ENCODE peak calls at places on chromosomes 6 and 20, in seven cellular contexts. One of them, this sample, is unnamed.

GRCh38 chr20:12394786-12395185 is 477.1 kb downstream of the BTBD3 start:
- DNase-seq in progenitor cell of endocrine pancreas: no peak
- DNase-seq in iPS-NIHi11: peak
- DNase-seq in stimulated activated CD8-positive, alpha-beta memory T cell treated with anti-CD3 and anti-CD28 coated beads, Interleukin-7, amount 100 ng/mL, for 1 hour: no peak
- DNase-seq in brain microvascular endothelial cell: no peak
- DNase-seq in activated T-helper 1 cell treated with anti-CD3 and anti-CD28 coated beads, Interleukin-12 subunit alpha, Interleukin-12 subunit beta, Interleukin-2, Interleukin-4 antibody, amounts not matched to agents 30 ng/mL and 10 ng/mL and 1 ng/mL, durations not matched to agents 14 hours and 24 hours and 36 hours: no peak
- DNase-seq in activated gamma-delta T cell treated with anti-CD3 and anti-CD28 coated beads, Interleukin-2, amount 50 U/mL, for 16 hours: no peak
- DNase-seq in this sample: no peak

GRCh38 chr6:25981529-25982263 is 19.1 kb downstream of the TRIM38 start:
- DNase-seq in iPS-NIHi11: no peak
- DNase-seq in activated gamma-delta T cell treated with anti-CD3 and anti-CD28 coated beads, Interleukin-2, amount 50 U/mL, for 16 hours: no peak
- DNase-seq in stimulated activated CD8-positive, alpha-beta memory T cell treated with anti-CD3 and anti-CD28 coated beads, Interleukin-7, amount 100 ng/mL, for 1 hour: no peak
- DNase-seq in brain microvascular endothelial cell: no peak
- DNase-seq in activated T-helper 1 cell treated with anti-CD3 and anti-CD28 coated beads, Interleukin-12 subunit alpha, Interleukin-12 subunit beta, Interleukin-2, Interleukin-4 antibody, amounts not matched to agents 30 ng/mL and 10 ng/mL and 1 ng/mL, durations not matched to agents 14 hours and 24 hours and 36 hours: no peak
- DNase-seq in progenitor cell of endocrine pancreas: no peak
- DNase-seq in this sample: no peak

GRCh38 chr6:169957351-169957963 is 206.0 kb downstream of the ERMARD start:
- DNase-seq in activated T-helper 1 cell treated with anti-CD3 and anti-CD28 coated beads, Interleukin-12 subunit alpha, Interleukin-12 subunit beta, Interleukin-2, Interleukin-4 antibody, amounts not matched to agents 30 ng/mL and 10 ng/mL and 1 ng/mL, durations not matched to agents 14 hours and 24 hours and 36 hours: no peak
- DNase-seq in activated gamma-delta T cell treated with anti-CD3 and anti-CD28 coated beads, Interleukin-2, amount 50 U/mL, for 16 hours: no peak
- DNase-seq in stimulated activated CD8-positive, alpha-beta memory T cell treated with anti-CD3 and anti-CD28 coated beads, Interleukin-7, amount 100 ng/mL, for 1 hour: no peak
- DNase-seq in progenitor cell of endocrine pancreas: no peak
- DNase-seq in iPS-NIHi11: no peak
- DNase-seq in brain microvascular endothelial cell: no peak
- DNase-seq in this sample: no peak

GRCh38 chr6:157978021-157978783 is 3.5 kb upstream of the SYNJ2 start:
- DNase-seq in brain microvascular endothelial cell: no peak
- DNase-seq in activated gamma-delta T cell treated with anti-CD3 and anti-CD28 coated beads, Interleukin-2, amount 50 U/mL, for 16 hours: no peak
- DNase-seq in iPS-NIHi11: no peak
- DNase-seq in progenitor cell of endocrine pancreas: no peak
- DNase-seq in activated T-helper 1 cell treated with anti-CD3 and anti-CD28 coated beads, Interleukin-12 subunit alpha, Interleukin-12 subunit beta, Interleukin-2, Interleukin-4 antibody, amounts not matched to agents 30 ng/mL and 10 ng/mL and 1 ng/mL, durations not matched to agents 14 hours and 24 hours and 36 hours: no peak
- DNase-seq in stimulated activated CD8-positive, alpha-beta memory T cell treated with anti-CD3 and anti-CD28 coated beads, Interleukin-7, amount 100 ng/mL, for 1 hour: no peak
- DNase-seq in this sample: no peak

GRCh38 chr6:123118811-123119210 is 122.8 kb downstream of the CLVS2 start:
- DNase-seq in iPS-NIHi11: no peak
- DNase-seq in activated T-helper 1 cell treated with anti-CD3 and anti-CD28 coated beads, Interleukin-12 subunit alpha, Interleukin-12 subunit beta, Interleukin-2, Interleukin-4 antibody, amounts not matched to agents 30 ng/mL and 10 ng/mL and 1 ng/mL, durations not matched to agents 14 hours and 24 hours and 36 hours: no peak
- DNase-seq in stimulated activated CD8-positive, alpha-beta memory T cell treated with anti-CD3 and anti-CD28 coated beads, Interleukin-7, amount 100 ng/mL, for 1 hour: no peak
- DNase-seq in progenitor cell of endocrine pancreas: no peak
- DNase-seq in activated gamma-delta T cell treated with anti-CD3 and anti-CD28 coated beads, Interleukin-2, amount 50 U/mL, for 16 hours: no peak
- DNase-seq in brain microvascular endothelial cell: no peak
- DNase-seq in this sample: no peak

GRCh38 chr6:46993846-46994245 is 48.3 kb downstream of the ADGRF1 start:
- DNase-seq in iPS-NIHi11: no peak
- DNase-seq in brain microvascular endothelial cell: peak
- DNase-seq in progenitor cell of endocrine pancreas: no peak
- DNase-seq in activated gamma-delta T cell treated with anti-CD3 and anti-CD28 coated beads, Interleukin-2, amount 50 U/mL, for 16 hours: no peak
- DNase-seq in activated T-helper 1 cell treated with anti-CD3 and anti-CD28 coated beads, Interleukin-12 subunit alpha, Interleukin-12 subunit beta, Interleukin-2, Interleukin-4 antibody, amounts not matched to agents 30 ng/mL and 10 ng/mL and 1 ng/mL, durations not matched to agents 14 hours and 24 hours and 36 hours: no peak
- DNase-seq in stimulated activated CD8-positive, alpha-beta memory T cell treated with anti-CD3 and anti-CD28 coated beads, Interleukin-7, amount 100 ng/mL, for 1 hour: no peak
- DNase-seq in this sample: no peak

GRCh38 chr6:109961666-109962065 is 16.4 kb upstream of the GPR6 start:
- DNase-seq in brain microvascular endothelial cell: no peak
- DNase-seq in iPS-NIHi11: no peak
- DNase-seq in stimulated activated CD8-positive, alpha-beta memory T cell treated with anti-CD3 and anti-CD28 coated beads, Interleukin-7, amount 100 ng/mL, for 1 hour: no peak
- DNase-seq in progenitor cell of endocrine pancreas: no peak
- DNase-seq in activated T-helper 1 cell treated with anti-CD3 and anti-CD28 coated beads, Interleukin-12 subunit alpha, Interleukin-12 subunit beta, Interleukin-2, Interleukin-4 antibody, amounts not matched to agents 30 ng/mL and 10 ng/mL and 1 ng/mL, durations not matched to agents 14 hours and 24 hours and 36 hours: no peak
- DNase-seq in activated gamma-delta T cell treated with anti-CD3 and anti-CD28 coated beads, Interleukin-2, amount 50 U/mL, for 16 hours: no peak
- DNase-seq in this sample: no peak

GRCh38 chr6:38943964-38944363 is 104.6 kb upstream of the GLP1R start:
- DNase-seq in brain microvascular endothelial cell: no peak
- DNase-seq in progenitor cell of endocrine pancreas: no peak
- DNase-seq in activated T-helper 1 cell treated with anti-CD3 and anti-CD28 coated beads, Interleukin-12 subunit alpha, Interleukin-12 subunit beta, Interleukin-2, Interleukin-4 antibody, amounts not matched to agents 30 ng/mL and 10 ng/mL and 1 ng/mL, durations not matched to agents 14 hours and 24 hours and 36 hours: no peak
- DNase-seq in activated gamma-delta T cell treated with anti-CD3 and anti-CD28 coated beads, Interleukin-2, amount 50 U/mL, for 16 hours: no peak
- DNase-seq in stimulated activated CD8-positive, alpha-beta memory T cell treated with anti-CD3 and anti-CD28 coated beads, Interleukin-7, amount 100 ng/mL, for 1 hour: no peak
- DNase-seq in iPS-NIHi11: peak
- DNase-seq in this sample: no peak

GRCh38 chr6:166605752-166606151 is 19.3 kb upstream of the RAMACL start:
- DNase-seq in iPS-NIHi11: no peak
- DNase-seq in progenitor cell of endocrine pancreas: no peak
- DNase-seq in stimulated activated CD8-positive, alpha-beta memory T cell treated with anti-CD3 and anti-CD28 coated beads, Interleukin-7, amount 100 ng/mL, for 1 hour: no peak
- DNase-seq in activated T-helper 1 cell treated with anti-CD3 and anti-CD28 coated beads, Interleukin-12 subunit alpha, Interleukin-12 subunit beta, Interleukin-2, Interleukin-4 antibody, amounts not matched to agents 30 ng/mL and 10 ng/mL and 1 ng/mL, durations not matched to agents 14 hours and 24 hours and 36 hours: no peak
- DNase-seq in activated gamma-delta T cell treated with anti-CD3 and anti-CD28 coated beads, Interleukin-2, amount 50 U/mL, for 16 hours: no peak
- DNase-seq in brain microvascular endothelial cell: no peak
- DNase-seq in this sample: no peak